ENCODE peak calls at places on chromosomes 7 and 10, in nine cellular contexts. One of them, this sample, is unnamed.

GRCh38 chr7:5282464-5283316 is at the start of gene SLC29A4:
- DNase-seq in thoracic aorta: no peak
- DNase-seq in activated B cell treated with CpG ODN at 0.5 μM for 24 hours: no peak
- DNase-seq in GM10248: peak
- DNase-seq in cardiac muscle cell: peak
- DNase-seq in nephron progenitor cell: peak
- DNase-seq in heart right ventricle: peak
- DNase-seq in colonic mucosa: peak
- DNase-seq in HL-60: peak
- DNase-seq in this sample: no peak

GRCh38 chr7:129168219-129168991 is 20.0 kb upstream of the SMO start:
- DNase-seq in heart right ventricle: no peak
- DNase-seq in activated B cell treated with CpG ODN at 0.5 μM for 24 hours: no peak
- DNase-seq in thoracic aorta: no peak
- DNase-seq in GM10248: no peak
- DNase-seq in HL-60: no peak
- DNase-seq in colonic mucosa: no peak
- DNase-seq in nephron progenitor cell: peak
- DNase-seq in cardiac muscle cell: no peak
- DNase-seq in this sample: no peak

GRCh38 chr7:92626281-92626846 is 36.2 kb upstream of the FAM133B start:
- DNase-seq in activated B cell treated with CpG ODN at 0.5 μM for 24 hours: no peak
- DNase-seq in nephron progenitor cell: no peak
- DNase-seq in HL-60: no peak
- DNase-seq in cardiac muscle cell: no peak
- DNase-seq in colonic mucosa: no peak
- DNase-seq in thoracic aorta: no peak
- DNase-seq in heart right ventricle: no peak
- DNase-seq in GM10248: no peak
- DNase-seq in this sample: no peak

GRCh38 chr7:1567082-1567771 is 2.6 kb downstream of the PSMG3 start:
- DNase-seq in colonic mucosa: peak
- DNase-seq in GM10248: no peak
- DNase-seq in thoracic aorta: no peak
- DNase-seq in HL-60: no peak
- DNase-seq in heart right ventricle: no peak
- DNase-seq in nephron progenitor cell: no peak
- DNase-seq in activated B cell treated with CpG ODN at 0.5 μM for 24 hours: no peak
- DNase-seq in cardiac muscle cell: no peak
- DNase-seq in this sample: no peak

GRCh38 chr10:95268438-95268837 is 22.4 kb downstream of the PDLIM1 start:
- DNase-seq in heart right ventricle: peak
- DNase-seq in colonic mucosa: peak
- DNase-seq in activated B cell treated with CpG ODN at 0.5 μM for 24 hours: no peak
- DNase-seq in HL-60: no peak
- DNase-seq in cardiac muscle cell: peak
- DNase-seq in nephron progenitor cell: no peak
- DNase-seq in thoracic aorta: no peak
- DNase-seq in GM10248: no peak
- DNase-seq in this sample: peak

GRCh38 chr7:35725280-35725680 is 30.3 kb upstream of the HERPUD2 start:
- DNase-seq in GM10248: peak
- DNase-seq in heart right ventricle: no peak
- DNase-seq in thoracic aorta: no peak
- DNase-seq in HL-60: no peak
- DNase-seq in colonic mucosa: no peak
- DNase-seq in cardiac muscle cell: no peak
- DNase-seq in nephron progenitor cell: no peak
- DNase-seq in activated B cell treated with CpG ODN at 0.5 μM for 24 hours: no peak
- DNase-seq in this sample: no peak

GRCh38 chr10:12235116-12235694 is 39.2 kb downstream of the CDC123 start:
- DNase-seq in nephron progenitor cell: no peak
- DNase-seq in colonic mucosa: no peak
- DNase-seq in GM10248: no peak
- DNase-seq in heart right ventricle: no peak
- DNase-seq in activated B cell treated with CpG ODN at 0.5 μM for 24 hours: no peak
- DNase-seq in thoracic aorta: no peak
- DNase-seq in HL-60: no peak
- DNase-seq in cardiac muscle cell: no peak
- DNase-seq in this sample: no peak

GRCh38 chr10:55476129-55476528 is 675.1 kb upstream of the PCDH15 start:
- DNase-seq in GM10248: no peak
- DNase-seq in HL-60: no peak
- DNase-seq in nephron progenitor cell: no peak
- DNase-seq in thoracic aorta: no peak
- DNase-seq in heart right ventricle: no peak
- DNase-seq in cardiac muscle cell: no peak
- DNase-seq in colonic mucosa: no peak
- DNase-seq in activated B cell treated with CpG ODN at 0.5 μM for 24 hours: no peak
- DNase-seq in this sample: no peak

GRCh38 chr10:780536-781524 is 91.4 kb upstream of the DIP2C start:
- DNase-seq in colonic mucosa: no peak
- DNase-seq in heart right ventricle: no peak
- DNase-seq in activated B cell treated with CpG ODN at 0.5 μM for 24 hours: no peak
- DNase-seq in nephron progenitor cell: no peak
- DNase-seq in HL-60: no peak
- DNase-seq in thoracic aorta: no peak
- DNase-seq in GM10248: no peak
- DNase-seq in cardiac muscle cell: no peak
- DNase-seq in this sample: no peak

DNA sequence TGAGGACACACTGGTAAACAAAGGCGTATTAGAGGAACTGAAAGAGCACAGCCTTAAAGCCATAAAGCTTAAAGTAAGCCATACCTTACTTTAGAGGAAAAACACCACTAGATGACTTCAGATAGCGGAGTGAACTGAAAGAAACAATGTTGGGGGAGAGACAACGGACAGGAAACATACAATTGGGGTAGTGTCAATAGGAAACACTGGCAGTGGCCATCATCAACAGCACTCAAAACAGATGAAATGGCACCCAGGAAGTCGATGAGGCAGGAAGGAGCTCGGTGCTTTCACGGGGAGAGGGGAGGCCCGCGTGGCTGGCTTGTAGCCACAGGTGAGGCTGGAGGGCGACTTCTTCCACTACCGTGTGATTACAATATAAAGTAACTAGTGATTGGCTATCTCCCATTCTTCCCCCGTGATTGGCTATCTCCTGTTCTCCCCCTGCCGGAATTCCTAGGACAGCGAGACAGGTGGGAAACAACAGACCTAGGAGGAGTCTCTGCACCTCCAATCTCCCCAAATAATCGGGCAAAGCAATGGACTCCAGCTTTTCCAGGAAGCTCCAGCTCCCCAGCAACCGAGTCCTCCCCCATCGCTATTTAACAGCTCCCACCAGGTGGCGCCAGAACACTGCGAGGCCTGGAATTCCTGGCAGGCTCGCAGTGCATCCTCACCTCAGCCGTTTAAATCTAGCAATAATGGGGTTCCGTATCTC is 2.4 kb upstream of the TAS2R38 start:
- DNase-seq in activated B cell treated with CpG ODN at 0.5 μM for 24 hours: peak
- DNase-seq in nephron progenitor cell: peak
- DNase-seq in heart right ventricle: peak
- DNase-seq in HL-60: peak
- DNase-seq in cardiac muscle cell: peak
- DNase-seq in thoracic aorta: no peak
- DNase-seq in GM10248: peak
- DNase-seq in colonic mucosa: peak
- DNase-seq in this sample: peak
- TF ChIP-seq CTCF in activated B cell treated with CpG ODN at 0.5 μM for 24 hours: peak
- TF ChIP-seq CTCF in nephron progenitor cell: peak
- TF ChIP-seq CTCF in heart right ventricle: peak
- TF ChIP-seq CTCF in HL-60: peak
- TF ChIP-seq CTCF in cardiac muscle cell: peak
- TF ChIP-seq CTCF in thoracic aorta: peak
- TF ChIP-seq CTCF in GM10248: peak
- TF ChIP-seq CTCF in colonic mucosa: peak
- TF ChIP-seq CTCF in this sample: peak

DNA sequence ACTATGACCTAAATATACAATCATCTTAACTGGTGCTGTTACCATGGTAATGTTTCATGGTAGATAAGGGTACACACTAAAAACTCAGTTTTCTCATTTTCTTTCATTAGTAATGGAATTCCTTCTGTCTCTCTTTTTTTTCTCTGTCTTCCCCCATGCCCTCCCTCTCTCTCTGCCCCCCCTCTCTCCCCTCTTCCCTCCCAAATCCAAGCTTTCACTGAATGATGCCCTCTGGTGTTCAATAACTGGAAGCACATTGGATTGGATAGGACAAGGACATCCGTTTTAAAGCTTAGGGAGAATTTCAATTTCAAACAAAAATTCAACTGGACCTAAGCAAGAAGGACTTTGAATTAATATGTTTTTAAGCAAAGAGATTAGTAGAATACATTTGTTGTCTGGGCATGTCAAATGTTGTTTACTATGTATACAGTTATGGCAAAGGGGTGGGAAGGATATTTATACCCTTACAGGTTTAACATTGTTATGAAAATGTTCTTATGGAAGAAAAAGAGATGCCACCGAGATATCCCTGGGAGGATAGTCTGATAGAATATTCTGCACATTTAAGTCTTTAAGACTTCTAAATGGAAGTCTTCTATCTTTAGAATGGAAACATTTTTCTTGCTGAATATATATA is 6.1 kb downstream of the CHRM2 start:
- DNase-seq in heart right ventricle: no peak
- DNase-seq in colonic mucosa: no peak
- DNase-seq in activated B cell treated with CpG ODN at 0.5 μM for 24 hours: no peak
- DNase-seq in thoracic aorta: no peak
- DNase-seq in cardiac muscle cell: peak
- DNase-seq in GM10248: no peak
- DNase-seq in HL-60: peak
- DNase-seq in nephron progenitor cell: no peak
- DNase-seq in this sample: no peak
- TF ChIP-seq CTCF in heart right ventricle: peak
- TF ChIP-seq CTCF in colonic mucosa: no peak
- TF ChIP-seq CTCF in activated B cell treated with CpG ODN at 0.5 μM for 24 hours: no peak
- TF ChIP-seq CTCF in thoracic aorta: no peak
- TF ChIP-seq CTCF in cardiac muscle cell: peak
- TF ChIP-seq CTCF in GM10248: peak
- TF ChIP-seq CTCF in HL-60: no peak
- TF ChIP-seq CTCF in nephron progenitor cell: peak
- TF ChIP-seq CTCF in this sample: no peak

DNA sequence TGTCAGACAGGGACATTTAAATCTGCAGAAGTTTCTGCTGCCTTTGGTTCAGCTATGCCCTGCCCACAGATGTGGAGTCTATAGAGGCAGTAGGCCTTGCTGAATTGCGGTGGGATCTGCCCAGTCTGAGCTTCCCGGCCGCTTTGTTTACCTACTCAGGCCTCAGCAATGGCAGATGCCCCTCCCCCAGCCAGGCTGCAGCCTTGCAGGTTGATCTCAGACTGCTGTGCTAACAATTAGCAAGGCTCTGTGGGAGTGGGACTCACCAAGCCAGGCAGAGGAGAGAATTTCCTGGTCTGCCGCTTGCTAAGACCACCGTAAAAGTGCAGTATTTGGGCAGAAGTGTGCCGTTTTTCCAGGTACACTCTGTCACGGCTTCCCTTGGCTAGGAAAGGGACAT is 28.2 kb upstream of the VWDE start:
- DNase-seq in activated B cell treated with CpG ODN at 0.5 μM for 24 hours: no peak
- DNase-seq in colonic mucosa: no peak
- DNase-seq in HL-60: no peak
- DNase-seq in thoracic aorta: no peak
- DNase-seq in nephron progenitor cell: peak
- DNase-seq in heart right ventricle: no peak
- DNase-seq in cardiac muscle cell: no peak
- DNase-seq in GM10248: no peak
- DNase-seq in this sample: no peak
- TF ChIP-seq CTCF in activated B cell treated with CpG ODN at 0.5 μM for 24 hours: no peak
- TF ChIP-seq CTCF in colonic mucosa: no peak
- TF ChIP-seq CTCF in HL-60: no peak
- TF ChIP-seq CTCF in thoracic aorta: no peak
- TF ChIP-seq CTCF in nephron progenitor cell: no peak
- TF ChIP-seq CTCF in heart right ventricle: no peak
- TF ChIP-seq CTCF in cardiac muscle cell: no peak
- TF ChIP-seq CTCF in GM10248: no peak
- TF ChIP-seq CTCF in this sample: no peak

DNA sequence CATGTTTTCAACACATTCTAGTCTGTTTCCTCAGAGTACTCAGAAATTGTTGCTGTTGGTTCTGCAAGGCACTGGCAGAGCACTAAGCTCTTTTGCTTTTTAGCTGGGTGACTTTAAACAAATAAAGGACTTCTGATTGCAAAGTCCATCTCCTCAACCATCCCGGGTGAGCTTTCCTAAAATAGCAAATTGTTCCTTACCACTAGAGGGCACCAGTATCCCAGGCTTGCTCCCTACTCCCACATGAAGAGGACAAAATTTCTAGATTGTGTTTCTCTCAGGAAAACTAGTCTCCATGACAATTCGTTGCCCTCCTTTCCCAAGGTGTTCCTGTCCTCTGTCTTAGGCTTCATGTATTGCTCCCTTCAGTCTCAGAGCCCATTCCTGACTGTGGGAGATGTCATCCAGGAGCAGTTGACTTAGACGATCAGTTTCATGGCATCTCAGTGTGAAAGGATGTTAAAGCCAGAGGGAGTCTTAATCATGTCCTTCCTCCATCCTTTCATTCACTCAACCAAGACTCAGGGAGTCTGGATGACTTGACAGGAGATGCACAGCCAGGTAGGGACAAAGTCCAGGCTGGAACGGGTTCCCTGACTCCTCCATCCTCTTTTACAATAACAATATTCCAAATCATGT is 23.8 kb downstream of the OPALIN start:
- DNase-seq in heart right ventricle: peak
- DNase-seq in cardiac muscle cell: peak
- DNase-seq in HL-60: no peak
- DNase-seq in activated B cell treated with CpG ODN at 0.5 μM for 24 hours: no peak
- DNase-seq in thoracic aorta: no peak
- DNase-seq in nephron progenitor cell: peak
- DNase-seq in colonic mucosa: peak
- DNase-seq in GM10248: peak
- DNase-seq in this sample: no peak
- TF ChIP-seq CTCF in heart right ventricle: peak
- TF ChIP-seq CTCF in cardiac muscle cell: peak
- TF ChIP-seq CTCF in HL-60: peak
- TF ChIP-seq CTCF in activated B cell treated with CpG ODN at 0.5 μM for 24 hours: no peak
- TF ChIP-seq CTCF in thoracic aorta: peak
- TF ChIP-seq CTCF in nephron progenitor cell: peak
- TF ChIP-seq CTCF in colonic mucosa: peak
- TF ChIP-seq CTCF in GM10248: peak
- TF ChIP-seq CTCF in this sample: no peak

DNA sequence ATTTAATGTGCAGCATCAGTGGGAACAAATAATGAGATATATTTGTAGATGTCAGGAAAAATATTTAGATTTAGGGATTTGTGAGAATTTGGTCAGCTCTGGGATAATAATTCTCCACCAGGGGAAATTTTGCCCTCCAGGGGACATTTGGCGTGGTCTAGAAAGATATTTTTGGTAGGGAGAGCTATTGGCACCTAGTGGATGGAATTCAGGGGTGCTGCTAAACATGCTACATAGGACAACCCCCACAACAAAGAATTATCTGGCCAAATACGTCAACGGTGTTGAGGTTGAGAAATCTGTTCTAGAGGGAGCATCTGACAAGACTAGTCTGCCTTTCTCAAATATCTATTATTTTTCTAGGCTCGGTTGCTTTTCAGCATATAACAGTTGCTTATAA is 2.1 kb downstream of the ADK start:
- DNase-seq in heart right ventricle: peak
- DNase-seq in GM10248: no peak
- DNase-seq in HL-60: no peak
- DNase-seq in cardiac muscle cell: peak
- DNase-seq in thoracic aorta: no peak
- DNase-seq in nephron progenitor cell: no peak
- DNase-seq in activated B cell treated with CpG ODN at 0.5 μM for 24 hours: no peak
- DNase-seq in colonic mucosa: no peak
- DNase-seq in this sample: no peak
- TF ChIP-seq CTCF in heart right ventricle: peak
- TF ChIP-seq CTCF in GM10248: no peak
- TF ChIP-seq CTCF in HL-60: no peak
- TF ChIP-seq CTCF in cardiac muscle cell: peak
- TF ChIP-seq CTCF in thoracic aorta: peak
- TF ChIP-seq CTCF in nephron progenitor cell: no peak
- TF ChIP-seq CTCF in activated B cell treated with CpG ODN at 0.5 μM for 24 hours: no peak
- TF ChIP-seq CTCF in colonic mucosa: no peak
- TF ChIP-seq CTCF in this sample: no peak